ENCODE peak calls at places on chromosomes 6 and 20, in nine cellular contexts. I is transverse colon, F is upper lobe of left lung, O is body of pancreas, Z is adrenal gland, N is suprapubic skin, B is heart left ventricle, T is HCT116, Y is spleen. C is an unnamed sample.

GRCh38 chr6:5671604-5672559 is 334.8 kb downstream of the NRN1 start:
- DNase-seq in I (no peak), F (peak), O (no peak), Z (peak), N (no peak), B (no peak), T (no peak), Y (no peak), C (no peak)

GRCh38 chr6:161561938-161562337 is 288.1 kb upstream of the AGPAT4 start:
- DNase-seq in I (no peak), F (no peak), O (no peak), Z (no peak), N (no peak), B (no peak), T (no peak), Y (no peak), C (no peak)

GRCh38 chr20:35831983-35832382 is 60.2 kb downstream of the PHF20 start:
- DNase-seq in I (no peak), F (no peak), O (no peak), Z (no peak), N (no peak), B (no peak), T (no peak), Y (no peak), C (no peak)

GRCh38 chr20:3102575-3103368 is 18.2 kb upstream of the AVP start:
- DNase-seq in I (no peak), F (no peak), O (no peak), Z (no peak), N (no peak), B (peak), T (no peak), Y (no peak), C (no peak)

GRCh38 chr6:73521351-73522254 is 771 bp upstream of the EEF1A1 start:
- DNase-seq in I (no peak), F (peak), O (peak), Z (no peak), N (peak), B (peak), T (no peak), Y (peak), C (peak)

GRCh38 chr6:1544603-1545002 is 65.1 kb upstream of the FOXC1 start:
- DNase-seq in I (no peak), F (no peak), O (no peak), Z (no peak), N (no peak), B (no peak), T (no peak), Y (no peak), C (no peak)

GRCh38 chr6:131205891-131206290 is 70.6 kb downstream of the AKAP7 start:
- DNase-seq in I (no peak), F (no peak), O (no peak), Z (no peak), N (no peak), B (no peak), T (no peak), Y (no peak), C (no peak)

GRCh38 chr6:11231564-11232176 is 798 bp downstream of the NEDD9 start:
- DNase-seq in I (no peak), F (no peak), O (no peak), Z (no peak), N (no peak), B (no peak), T (no peak), Y (no peak), C (no peak)

GRCh38 chr6:134247271-134247833 is 70.6 kb downstream of the SGK1 start:
- DNase-seq in I (peak), F (no peak), O (peak), Z (peak), N (no peak), B (no peak), T (no peak), Y (peak), C (no peak)

GRCh38 chr20:19770375-19770774 is 12.3 kb downstream of the RIN2 start:
- DNase-seq in I (no peak), F (no peak), O (no peak), Z (no peak), N (no peak), B (no peak), T (no peak), Y (no peak), C (no peak)

GRCh38 chr20:46151936-46152335 is 33.8 kb downstream of the CD40 start:
- DNase-seq in I (no peak), F (no peak), O (no peak), Z (no peak), N (no peak), B (no peak), T (no peak), Y (peak), C (no peak)

GRCh38 chr6:6736753-6737654 is 148.5 kb downstream of the LY86 start:
- DNase-seq in I (peak), F (peak), O (peak), Z (peak), N (peak), B (peak), T (no peak), Y (no peak), C (peak)

GRCh38 chr20:34491226-34491931 is 24.8 kb upstream of the DYNLRB1 start:
- DNase-seq in I (no peak), F (no peak), O (no peak), Z (no peak), N (no peak), B (no peak), T (no peak), Y (no peak), C (no peak)

GRCh38 chr20:39660251-39660650 is 698.1 kb downstream of the DHX35 start:
- DNase-seq in I (no peak), F (no peak), O (no peak), Z (no peak), N (no peak), B (no peak), T (no peak), Y (no peak), C (no peak)

GRCh38 chr20:13028673-13029072 is 19.9 kb downstream of the SPTLC3 start:
- DNase-seq in I (no peak), F (no peak), O (no peak), Z (no peak), N (no peak), B (no peak), T (no peak), Y (no peak), C (no peak)

GRCh38 chr20:59084041-59084841 is 41.7 kb upstream of the PRELID3B start:
- DNase-seq in I (no peak), F (no peak), O (peak), Z (no peak), N (no peak), B (peak), T (no peak), Y (no peak), C (no peak)

GRCh38 chr6:116255246-116255800 is 1.4 kb upstream of the TSPYL4 start:
- DNase-seq in I (no peak), F (no peak), O (no peak), Z (peak), N (no peak), B (no peak), T (no peak), Y (no peak), C (peak)

GRCh38 chr6:41707565-41708200 is 27.7 kb downstream of the TFEB start:
- DNase-seq in I (no peak), F (no peak), O (no peak), Z (no peak), N (no peak), B (peak), T (no peak), Y (peak), C (no peak)

GRCh38 chr6:41706876-41707564 is 28.4 kb downstream of the TFEB start:
- DNase-seq in I (no peak), F (no peak), O (no peak), Z (peak), N (no peak), B (peak), T (no peak), Y (no peak), C (peak)

GRCh38 chr6:41705329-41705995 is 29.9 kb downstream of the TFEB start:
- DNase-seq in I (no peak), F (no peak), O (no peak), Z (no peak), N (no peak), B (no peak), T (no peak), Y (peak), C (no peak)

GRCh38 chr6:41704656-41705328 is 30.6 kb downstream of the TFEB start:
- DNase-seq in I (peak), F (no peak), O (no peak), Z (no peak), N (no peak), B (peak), T (no peak), Y (peak), C (no peak)

GRCh38 chr6:41705996-41706835 is 29.2 kb downstream of the TFEB start:
- DNase-seq in I (peak), F (peak), O (peak), Z (peak), N (peak), B (peak), T (no peak), Y (peak), C (peak)
- TF ChIP-seq POLR2A in I (no peak), F (no peak), O (no peak), Z (peak), N (no peak), B (peak), T (no peak), Y (no peak), C (no peak)

GRCh38 chr6:52570291-52570700 is 6.6 kb downstream of the TRAM2 start:
- DNase-seq in I (peak), F (no peak), O (no peak), Z (no peak), N (peak), B (no peak), T (no peak), Y (no peak), C (peak)
- H3K27ac ChIP-seq in I (peak), F (peak), O (no peak), Z (no peak), N (peak), B (peak), T (no peak), Y (no peak), C (no peak)

GRCh38 chr6:166310634-166311033 is 2.4 kb upstream of the PRR18 start:
- DNase-seq in I (no peak), F (no peak), O (no peak), Z (no peak), N (no peak), B (no peak), T (no peak), Y (no peak), C (no peak)

GRCh38 chr6:166314454-166314853 is 6.3 kb upstream of the PRR18 start:
- DNase-seq in I (no peak), F (no peak), O (no peak), Z (no peak), N (no peak), B (no peak), T (no peak), Y (no peak), C (no peak)

GRCh38 chr6:166312832-166313231 is 4.6 kb upstream of the PRR18 start:
- DNase-seq in I (no peak), F (no peak), O (no peak), Z (no peak), N (no peak), B (no peak), T (no peak), Y (no peak), C (no peak)

GRCh38 chr6:166309977-166310376 is 1.8 kb upstream of the PRR18 start:
- DNase-seq in I (no peak), F (no peak), O (no peak), Z (no peak), N (no peak), B (no peak), T (no peak), Y (no peak), C (no peak)

DNA sequence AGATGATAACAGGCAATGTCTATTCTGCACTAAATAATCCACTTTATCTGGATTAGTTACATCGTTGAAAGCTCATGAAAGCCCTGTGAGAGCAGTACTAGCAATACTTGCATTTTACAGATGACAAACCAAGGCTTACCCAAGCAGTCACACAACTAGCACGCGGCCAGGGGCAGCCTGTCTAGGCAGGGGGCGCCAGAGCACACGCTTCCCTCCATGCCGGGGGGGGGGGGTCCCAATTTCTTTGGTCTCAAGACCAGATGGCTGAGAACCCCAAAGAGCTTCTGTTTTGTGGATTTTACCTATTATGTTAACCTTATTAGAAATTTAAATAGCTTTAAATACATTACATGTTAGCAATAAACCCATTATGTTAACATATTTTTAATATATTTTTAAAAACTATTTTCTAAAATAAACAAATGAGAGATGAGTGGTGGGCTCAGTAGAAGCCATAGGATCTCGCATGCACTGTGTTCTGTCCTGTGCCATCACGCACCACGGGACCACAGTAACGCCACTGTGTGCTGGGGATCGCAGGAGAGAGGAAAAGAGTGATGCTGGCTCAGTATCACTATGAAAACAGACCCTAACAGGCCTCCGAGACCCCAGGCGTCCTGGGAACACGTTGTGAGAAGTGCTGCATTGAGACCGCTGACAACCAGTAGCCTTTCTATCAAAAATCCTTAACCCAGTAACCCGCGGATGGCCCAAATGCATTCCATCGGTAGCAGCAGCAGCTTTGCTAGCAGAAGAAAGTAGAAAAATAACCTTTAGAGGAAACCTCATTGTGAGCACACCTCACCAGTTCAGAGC is 5.3 kb upstream of the PRR18 start:
- DNase-seq in I (peak), F (peak), O (peak), Z (peak), N (no peak), B (no peak), T (peak), Y (no peak), C (peak)
- TF ChIP-seq CTCF in I (peak), F (peak), O (peak), Z (peak), N (peak), B (peak), T (peak), Y (peak), C (peak)

GRCh38 chr6:37102299-37103168 is 67.4 kb upstream of the PIM1 start:
- DNase-seq in I (peak), F (peak), O (peak), Z (peak), N (peak), B (peak), T (peak), Y (peak), C (peak)
- TF ChIP-seq POLR2A in I (peak), F (no peak), O (no peak), Z (peak), N (no peak), B (peak), T (no peak), Y (no peak), C (no peak)

DNA sequence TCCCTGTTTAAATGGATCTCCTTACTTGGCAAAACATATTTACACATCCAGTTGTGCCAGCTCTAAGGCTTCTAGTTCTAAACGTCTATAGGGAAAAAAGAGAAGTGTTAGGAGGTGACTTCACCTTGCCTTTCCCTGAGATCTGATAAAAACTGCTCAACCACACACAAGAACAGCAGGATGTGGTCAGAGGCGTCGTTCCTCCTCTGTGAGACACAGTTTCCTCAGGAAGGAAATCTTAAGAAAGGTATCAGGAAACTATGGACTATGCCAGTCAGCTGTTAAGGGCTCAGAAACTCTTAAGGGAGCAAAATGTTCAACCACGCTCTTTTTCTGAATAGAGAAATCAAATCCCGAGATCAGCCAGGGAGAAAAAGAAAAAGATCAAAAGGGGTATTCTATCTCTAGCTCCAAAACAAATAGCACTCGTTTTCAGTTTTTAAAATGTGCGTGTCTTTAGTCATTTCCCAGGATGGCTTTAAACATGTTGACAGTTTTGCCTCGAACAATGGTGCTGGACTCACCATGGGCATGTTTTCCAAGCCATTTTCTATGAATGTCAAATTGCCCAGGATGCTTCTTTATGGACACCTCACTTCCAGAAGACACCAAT is 154.5 kb downstream of the HACE1 start:
- DNase-seq in I (peak), F (no peak), O (no peak), Z (no peak), N (no peak), B (no peak), T (no peak), Y (no peak), C (no peak)
- H3K27ac ChIP-seq in I (no peak), F (peak), O (no peak), Z (no peak), N (peak), B (peak), T (no peak), Y (no peak), C (no peak)

DNA sequence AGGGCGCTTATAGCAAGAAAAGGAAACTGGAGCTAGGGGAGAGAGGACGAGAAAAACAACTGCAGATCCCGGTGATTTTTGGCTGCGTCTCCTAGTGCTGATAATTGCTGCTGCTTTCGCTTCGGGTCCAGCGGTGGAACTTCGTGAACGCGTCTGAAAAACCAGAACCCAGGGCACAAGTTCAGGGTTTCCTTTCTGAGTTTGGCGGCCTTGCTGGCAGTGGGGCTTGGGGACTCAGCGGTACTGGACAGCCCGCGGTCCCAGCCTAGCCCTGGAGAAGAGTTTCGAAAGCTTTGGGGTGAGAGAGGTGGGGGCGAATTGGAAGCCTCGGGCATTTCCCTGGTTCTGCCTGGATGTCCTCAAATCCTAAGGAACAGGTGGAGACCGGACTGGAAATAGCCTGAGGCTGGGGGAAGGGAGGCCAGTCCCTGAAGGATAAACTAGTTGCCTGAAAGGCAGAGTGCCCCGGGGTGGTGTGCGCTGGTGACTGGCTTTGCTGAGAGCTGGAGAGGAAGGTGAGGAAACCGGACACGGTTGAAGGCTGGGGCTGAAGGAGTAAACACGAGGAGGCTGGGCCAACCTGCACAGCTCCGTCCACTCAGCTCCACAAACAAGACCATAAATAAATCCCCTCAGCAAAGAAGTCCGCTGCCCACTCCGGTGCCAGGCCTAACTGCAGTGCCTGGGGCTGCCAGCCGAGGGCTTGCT is 857 bp downstream of the GMPR start:
- DNase-seq in I (peak), F (peak), O (peak), Z (peak), N (peak), B (peak), T (no peak), Y (peak), C (peak)
- TF ChIP-seq CTCF in I (peak), F (peak), O (peak), Z (peak), N (peak), B (peak), T (peak), Y (peak), C (peak)

GRCh38 chr6:128518531-128519131 is 1.8 kb downstream of the PTPRK start:
- DNase-seq in I (no peak), F (no peak), O (no peak), Z (no peak), N (no peak), B (peak), T (no peak), Y (no peak), C (no peak)
- TF ChIP-seq POLR2A in I (no peak), F (no peak), O (no peak), Z (no peak), N (no peak), B (no peak), T (no peak), Y (no peak), C (no peak)

GRCh38 chr20:53130819-53131218 is 158.7 kb downstream of the TSHZ2 start:
- DNase-seq in I (no peak), F (no peak), O (no peak), Z (no peak), N (no peak), B (no peak), T (no peak), Y (no peak), C (no peak)
- H3K27ac ChIP-seq in I (no peak), F (no peak), O (no peak), Z (no peak), N (no peak), B (no peak), T (no peak), Y (no peak), C (no peak)

DNA sequence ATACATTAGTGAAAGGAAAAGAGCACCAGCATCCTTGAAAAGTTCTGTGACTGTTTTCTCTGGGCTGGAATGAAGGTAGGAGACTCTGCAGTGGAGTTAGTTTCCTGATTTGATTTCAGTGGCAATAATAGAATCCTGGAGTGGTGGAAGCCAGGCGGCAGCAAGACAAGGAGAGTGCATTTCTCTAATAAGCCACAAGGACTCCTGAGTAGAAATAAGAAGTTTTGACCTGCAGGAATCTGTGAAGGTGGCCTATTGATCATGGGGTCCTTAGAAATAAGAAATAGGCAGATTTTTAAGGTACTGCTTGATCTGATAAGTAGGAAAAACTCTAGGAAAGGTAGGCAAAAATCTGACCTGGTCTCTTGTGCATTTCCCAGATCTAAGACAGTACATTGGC is 68.4 kb upstream of the ELOVL5 start:
- DNase-seq in I (no peak), F (no peak), O (no peak), Z (no peak), N (no peak), B (no peak), T (no peak), Y (no peak), C (no peak)
- TF ChIP-seq CTCF in I (no peak), F (no peak), O (no peak), Z (no peak), N (no peak), B (no peak), T (no peak), Y (no peak), C (no peak)